ENCODE peak calls at places on chromosomes 1 and 21, in nine cellular contexts. P is brain microvascular endothelial cell; E is upper lobe of right lung; A is IMR-90; V is lower lobe of right lung; N is bronchial epithelial cell; C is CD4-positive, CD25-positive, alpha-beta regulatory T cell; I is body of pancreas; M is heart right ventricle. S is an unnamed sample.

GRCh38 chr1:181430015-181430657 is 53.2 kb upstream of the CACNA1E start:
- DNase-seq in P (no peak), E (no peak), A (no peak), V (no peak), N (no peak), C (no peak), I (no peak), M (no peak), S (peak; percentile 57)

GRCh38 chr1:37890378-37891014 is 31.1 kb upstream of the MTF1 start:
- DNase-seq in P (peak; percentile 41), E (no peak), A (peak; percentile 43), V (no peak), N (peak; percentile 58), C (peak; percentile 46), I (no peak), M (no peak), S (no peak)

GRCh38 chr21:28540514-28540913 is 452.2 kb downstream of the LTN1 start:
- DNase-seq in P (no peak), E (no peak), A (peak; percentile 89), V (no peak), N (peak; percentile 79), C (no peak), I (no peak), M (no peak), S (no peak)

GRCh38 chr1:18045206-18045605 is 62.4 kb upstream of the IGSF21 start:
- DNase-seq in P (no peak), E (no peak), A (no peak), V (no peak), N (no peak), C (no peak), I (no peak), M (no peak), S (no peak)

GRCh38 chr1:82317671-82318070 is 516.9 kb downstream of the ADGRL2 start:
- DNase-seq in P (peak; percentile 58), E (no peak), A (no peak), V (no peak), N (peak; percentile 84), C (no peak), I (no peak), M (no peak), S (no peak)

GRCh38 chr1:1763657-1764621 is 14.3 kb downstream of the NADK start:
- DNase-seq in P (no peak), E (peak; percentile 95), A (no peak), V (peak; percentile 95), N (no peak), C (no peak), I (peak; percentile 77), M (no peak), S (no peak)

GRCh38 chr21:26948194-26948593 is 18.7 kb downstream of the ADAMTS5 start:
- DNase-seq in P (no peak), E (no peak), A (peak; percentile 27), V (no peak), N (no peak), C (no peak), I (no peak), M (no peak), S (no peak)

GRCh38 chr1:91876040-91876470 is 9.9 kb downstream of the TGFBR3 start:
- DNase-seq in P (no peak), E (no peak), A (no peak), V (no peak), N (no peak), C (no peak), I (no peak), M (no peak), S (peak; percentile 73)

GRCh38 chr1:167797005-167797404 is 75.2 kb downstream of the MPZL1 start:
- DNase-seq in P (peak; percentile 95), E (peak; percentile 73), A (peak; percentile 99), V (peak; percentile 73), N (peak; percentile 99), C (no peak), I (peak; percentile 52), M (peak; percentile 59), S (no peak)

GRCh38 chr1:14924012-14924452 is 229.5 kb upstream of the TMEM51 start:
- DNase-seq in P (no peak), E (peak; percentile 91), A (peak; percentile 71), V (peak; percentile 89), N (no peak), C (no peak), I (peak; percentile 81), M (peak; percentile 73), S (peak; percentile 35)

GRCh38 chr1:240658312-240658975 is 46.5 kb upstream of the GREM2 start:
- DNase-seq in P (no peak), E (no peak), A (peak; percentile 73), V (no peak), N (no peak), C (no peak), I (no peak), M (no peak), S (no peak)

GRCh38 chr1:94654031-94654430 is 112.5 kb upstream of the F3 start:
- DNase-seq in P (peak; percentile 53), E (no peak), A (peak; percentile 53), V (no peak), N (peak; percentile 92), C (no peak), I (no peak), M (no peak), S (no peak)

GRCh38 chr1:3411806-3412205 is 42.7 kb upstream of the ARHGEF16 start:
- DNase-seq in P (no peak), E (no peak), A (no peak), V (no peak), N (no peak), C (no peak), I (no peak), M (no peak), S (no peak)
- H3K27me3 ChIP-seq in P (no peaks in the 10 kb centered on the region), E (no peaks in the 10 kb centered on the region), A (no peaks in the 10 kb centered on the region), V (peaks cover 4% of the 10 kb centered on the region), N (no peaks in the 10 kb centered on the region), C (no peaks in the 10 kb centered on the region), I (no peaks in the 10 kb centered on the region), M (no peaks in the 10 kb centered on the region), S (no peaks in the 10 kb centered on the region)

GRCh38 chr21:16117851-16118592 is 388.2 kb downstream of the USP25 start:
- DNase-seq in P (peak; percentile 51), E (no peak), A (peak; percentile 88), V (no peak), N (peak; percentile 94), C (no peak), I (no peak), M (no peak), S (no peak)
- H3K4me3 ChIP-seq in P (peak overlapping the region; percentile 12), E (peak overlapping the region; percentile 1), A (no peak overlapping the region), V (no peak overlapping the region), N (no peak overlapping the region), C (no peak overlapping the region), I (no peak overlapping the region), M (peak overlapping the region; percentile 4), S (no peak overlapping the region)

GRCh38 chr1:154835531-154836285 is 34.4 kb downstream of the KCNN3 start:
- DNase-seq in P (no peak), E (peak; percentile 77), A (no peak), V (peak; percentile 75), N (no peak), C (no peak), I (no peak), M (no peak), S (no peak)

GRCh38 chr1:154831470-154831869 is 38.6 kb downstream of the KCNN3 start:
- DNase-seq in P (no peak), E (no peak), A (no peak), V (no peak), N (no peak), C (no peak), I (no peak), M (no peak), S (no peak)

GRCh38 chr1:154832384-154832783 is 37.7 kb downstream of the KCNN3 start:
- DNase-seq in P (no peak), E (no peak), A (no peak), V (no peak), N (no peak), C (no peak), I (no peak), M (no peak), S (no peak)

GRCh38 chr1:154837034-154837678 is 32.9 kb downstream of the KCNN3 start:
- DNase-seq in P (no peak), E (no peak), A (no peak), V (no peak), N (no peak), C (no peak), I (peak; percentile 70), M (peak; percentile 31), S (no peak)

DNA sequence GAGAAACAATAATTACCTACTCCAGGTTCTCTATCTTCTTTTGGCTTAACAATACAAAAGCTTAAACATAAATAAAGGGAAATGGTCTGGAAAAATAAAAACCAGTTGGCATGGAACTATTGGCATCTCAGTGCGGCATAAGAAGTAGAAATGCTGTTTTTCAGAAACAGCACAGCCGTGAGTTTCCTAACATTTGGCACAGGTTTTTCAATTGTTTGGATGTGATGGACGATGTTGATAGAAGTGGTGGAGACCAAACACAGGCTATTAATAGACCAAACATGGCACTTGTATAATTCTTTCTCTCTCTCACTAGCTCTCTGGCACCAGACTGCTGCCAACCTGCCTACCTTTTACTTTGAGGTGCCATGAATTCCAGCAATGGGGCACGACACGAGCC is 36.2 kb downstream of the KCNN3 start:
- DNase-seq in P (no peak), E (no peak), A (no peak), V (no peak), N (no peak), C (no peak), I (no peak), M (no peak), S (no peak)
- H3K27me3 ChIP-seq in P (no peaks in the 10 kb centered on the region), E (no peaks in the 10 kb centered on the region), A (peaks cover 87% of the 10 kb centered on the region), V (no peaks in the 10 kb centered on the region), N (peaks cover 5% of the 10 kb centered on the region), C (no peaks in the 10 kb centered on the region), I (no peaks in the 10 kb centered on the region), M (no peaks in the 10 kb centered on the region), S (no peaks in the 10 kb centered on the region)

GRCh38 chr1:31182352-31182751 is 57.3 kb downstream of the NKAIN1 start:
- DNase-seq in P (peak; percentile 82), E (peak; percentile 79), A (peak; percentile 97), V (peak; percentile 58), N (peak; percentile 96), C (peak; percentile 31), I (peak; percentile 70), M (peak; percentile 78), S (peak; percentile 33)
- H3K4me3 ChIP-seq in P (peak overlapping the region; percentile 17), E (no peak overlapping the region), A (no peak overlapping the region), V (peak overlapping the region; percentile 13), N (peak overlapping the region; percentile 16), C (no peak overlapping the region), I (no peak overlapping the region), M (peak overlapping the region; percentile 15), S (peak overlapping the region; percentile 32)

GRCh38 chr1:68231627-68232303 is 558 bp downstream of the WLS start:
- DNase-seq in P (peak; percentile 67), E (peak; percentile 81), A (peak; percentile 77), V (peak; percentile 77), N (no peak), C (no peak), I (peak; percentile 74), M (peak; percentile 48), S (no peak)

GRCh38 chr1:68232354-68233148 is at the start of gene WLS:
- DNase-seq in P (peak; percentile 67), E (peak; percentile 89), A (peak; percentile 80), V (peak; percentile 83), N (peak; percentile 55), C (no peak), I (peak; percentile 80), M (peak; percentile 79), S (no peak)

GRCh38 chr1:68234094-68234493 is 1.8 kb upstream of the WLS start:
- DNase-seq in P (no peak), E (no peak), A (no peak), V (no peak), N (peak; percentile 53), C (no peak), I (no peak), M (no peak), S (no peak)

GRCh38 chr1:68233202-68233601 is 879 bp upstream of the WLS start:
- DNase-seq in P (no peak), E (no peak), A (no peak), V (no peak), N (no peak), C (no peak), I (no peak), M (no peak), S (no peak)

GRCh38 chr1:68237040-68237439 is 4.7 kb upstream of the WLS start:
- DNase-seq in P (no peak), E (no peak), A (no peak), V (no peak), N (no peak), C (no peak), I (no peak), M (no peak), S (no peak)
- H3K27me3 ChIP-seq in P (no peaks in the 10 kb centered on the region), E (no peaks in the 10 kb centered on the region), A (peaks cover 3% of the 10 kb centered on the region), V (no peaks in the 10 kb centered on the region), N (no peaks in the 10 kb centered on the region), C (peaks cover 7% of the 10 kb centered on the region), I (no peaks in the 10 kb centered on the region), M (no peaks in the 10 kb centered on the region), S (no peaks in the 10 kb centered on the region)

S was measured in GM06990.